ENCODE peak calls at places on chromosomes 7 and 10, in four cellular contexts. One of them, this sample, is unnamed.
A peak's percentile ranks its signal among the peaks of the same experiment; 100 is the strongest.

GRCh38 chr10:72098301-72099053 is 10.1 kb upstream of the SPOCK2 start:
- DNase-seq in CD8-positive, alpha-beta memory T cell: no peak
- DNase-seq in CD4-positive, CD25-positive, alpha-beta regulatory T cell: no peak
- DNase-seq in cardiac muscle cell: no peak
- DNase-seq in this sample: no peak

GRCh38 chr10:117539903-117540639 is 2.5 kb upstream of the EMX2 start:
- DNase-seq in CD8-positive, alpha-beta memory T cell: no peak
- DNase-seq in CD4-positive, CD25-positive, alpha-beta regulatory T cell: no peak
- DNase-seq in cardiac muscle cell: no peak
- DNase-seq in this sample: no peak

GRCh38 chr10:16965740-16966447 is 148.7 kb upstream of the RSU1 start:
- DNase-seq in CD8-positive, alpha-beta memory T cell: no peak
- DNase-seq in CD4-positive, CD25-positive, alpha-beta regulatory T cell: no peak
- DNase-seq in cardiac muscle cell: peak; percentile 36
- DNase-seq in this sample: no peak

GRCh38 chr10:112666070-112666469 is 219.1 kb downstream of the VTI1A start:
- DNase-seq in CD8-positive, alpha-beta memory T cell: no peak
- DNase-seq in CD4-positive, CD25-positive, alpha-beta regulatory T cell: no peak
- DNase-seq in cardiac muscle cell: peak; percentile 31
- DNase-seq in this sample: no peak

GRCh38 chr7:17046666-17047065 is 164.9 kb upstream of the AGR3 start:
- DNase-seq in CD8-positive, alpha-beta memory T cell: no peak
- DNase-seq in CD4-positive, CD25-positive, alpha-beta regulatory T cell: no peak
- DNase-seq in cardiac muscle cell: no peak
- DNase-seq in this sample: no peak

GRCh38 chr10:13105184-13105583 is 5.2 kb downstream of the OPTN start:
- DNase-seq in CD8-positive, alpha-beta memory T cell: no peak
- DNase-seq in CD4-positive, CD25-positive, alpha-beta regulatory T cell: no peak
- DNase-seq in cardiac muscle cell: no peak
- DNase-seq in this sample: no peak

GRCh38 chr10:22927661-22928403 is at the start of gene ARMC3:
- DNase-seq in CD8-positive, alpha-beta memory T cell: peak; percentile 73
- DNase-seq in CD4-positive, CD25-positive, alpha-beta regulatory T cell: peak; percentile 35
- DNase-seq in cardiac muscle cell: peak; percentile 83
- DNase-seq in this sample: peak; percentile 52

GRCh38 chr7:125820495-125820894 is 890.9 kb upstream of the POT1 start:
- DNase-seq in CD8-positive, alpha-beta memory T cell: no peak
- DNase-seq in CD4-positive, CD25-positive, alpha-beta regulatory T cell: no peak
- DNase-seq in cardiac muscle cell: no peak
- DNase-seq in this sample: no peak

GRCh38 chr7:128409435-128410091 is at the start of gene IMPDH1:
- DNase-seq in CD8-positive, alpha-beta memory T cell: peak; percentile 82
- DNase-seq in CD4-positive, CD25-positive, alpha-beta regulatory T cell: peak; percentile 85
- DNase-seq in cardiac muscle cell: peak; percentile 86
- DNase-seq in this sample: peak; percentile 81

GRCh38 chr7:102872460-102872859 is 40.3 kb upstream of the LRRC17 start:
- DNase-seq in CD8-positive, alpha-beta memory T cell: no peak
- DNase-seq in CD4-positive, CD25-positive, alpha-beta regulatory T cell: no peak
- DNase-seq in cardiac muscle cell: no peak
- DNase-seq in this sample: no peak

GRCh38 chr10:97584060-97584797 is at the start of gene HOGA1:
- DNase-seq in CD8-positive, alpha-beta memory T cell: no peak
- DNase-seq in CD4-positive, CD25-positive, alpha-beta regulatory T cell: no peak
- DNase-seq in cardiac muscle cell: peak; percentile 61
- DNase-seq in this sample: no peak

GRCh38 chr7:102119213-102119651 is 167.4 kb upstream of the SH2B2 start:
- DNase-seq in CD8-positive, alpha-beta memory T cell: no peak
- DNase-seq in CD4-positive, CD25-positive, alpha-beta regulatory T cell: no peak
- DNase-seq in cardiac muscle cell: no peak
- DNase-seq in this sample: no peak

GRCh38 chr10:13945760-13946460 is 359.1 kb downstream of the PRPF18 start:
- DNase-seq in CD8-positive, alpha-beta memory T cell: no peak
- DNase-seq in CD4-positive, CD25-positive, alpha-beta regulatory T cell: no peak
- DNase-seq in cardiac muscle cell: no peak
- DNase-seq in this sample: no peak

GRCh38 chr7:106823631-106824030 is 41.5 kb upstream of the PIK3CG start:
- DNase-seq in CD8-positive, alpha-beta memory T cell: no peak
- DNase-seq in CD4-positive, CD25-positive, alpha-beta regulatory T cell: no peak
- DNase-seq in cardiac muscle cell: no peak
- DNase-seq in this sample: no peak

GRCh38 chr7:156096806-156097538 is 284.7 kb upstream of the SHH start:
- DNase-seq in CD8-positive, alpha-beta memory T cell: no peak
- DNase-seq in CD4-positive, CD25-positive, alpha-beta regulatory T cell: no peak
- DNase-seq in cardiac muscle cell: no peak
- DNase-seq in this sample: no peak

GRCh38 chr7:12553421-12553820 is 17.1 kb upstream of the SCIN start:
- DNase-seq in CD8-positive, alpha-beta memory T cell: no peak
- DNase-seq in CD4-positive, CD25-positive, alpha-beta regulatory T cell: no peak
- DNase-seq in cardiac muscle cell: no peak
- DNase-seq in this sample: no peak

GRCh38 chr7:44283381-44284211 is 41.8 kb downstream of the CAMK2B start:
- DNase-seq in CD8-positive, alpha-beta memory T cell: no peak
- DNase-seq in CD4-positive, CD25-positive, alpha-beta regulatory T cell: no peak
- DNase-seq in cardiac muscle cell: no peak
- DNase-seq in this sample: no peak

GRCh38 chr7:55254242-55254595 is 110.9 kb upstream of the LANCL2 start:
- DNase-seq in CD8-positive, alpha-beta memory T cell: no peak
- DNase-seq in CD4-positive, CD25-positive, alpha-beta regulatory T cell: no peak
- DNase-seq in cardiac muscle cell: no peak
- DNase-seq in this sample: no peak

GRCh38 chr10:5896765-5897340 is 6.8 kb downstream of the FBH1 start:
- DNase-seq in CD8-positive, alpha-beta memory T cell: no peak
- DNase-seq in CD4-positive, CD25-positive, alpha-beta regulatory T cell: no peak
- DNase-seq in cardiac muscle cell: no peak
- DNase-seq in this sample: no peak
- H3K4me1 ChIP-seq in CD8-positive, alpha-beta memory T cell: peaks cover 32% of the 10 kb centered on the region
- H3K4me1 ChIP-seq in CD4-positive, CD25-positive, alpha-beta regulatory T cell: peaks cover 55% of the 10 kb centered on the region
- H3K4me1 ChIP-seq in cardiac muscle cell: peaks cover 60% of the 10 kb centered on the region
- H3K4me1 ChIP-seq in this sample: no peaks in the 10 kb centered on the region

GRCh38 chr10:129790710-129791446 is 173.2 kb downstream of the EBF3 start:
- DNase-seq in CD8-positive, alpha-beta memory T cell: no peak
- DNase-seq in CD4-positive, CD25-positive, alpha-beta regulatory T cell: no peak
- DNase-seq in cardiac muscle cell: no peak
- DNase-seq in this sample: no peak

GRCh38 chr10:129792864-129793263 is 171.2 kb downstream of the EBF3 start:
- DNase-seq in CD8-positive, alpha-beta memory T cell: no peak
- DNase-seq in CD4-positive, CD25-positive, alpha-beta regulatory T cell: no peak
- DNase-seq in cardiac muscle cell: no peak
- DNase-seq in this sample: no peak

GRCh38 chr10:129793479-129793878 is 170.6 kb downstream of the EBF3 start:
- DNase-seq in CD8-positive, alpha-beta memory T cell: no peak
- DNase-seq in CD4-positive, CD25-positive, alpha-beta regulatory T cell: no peak
- DNase-seq in cardiac muscle cell: no peak
- DNase-seq in this sample: no peak

GRCh38 chr10:129796611-129797420 is 167.3 kb downstream of the EBF3 start:
- DNase-seq in CD8-positive, alpha-beta memory T cell: no peak
- DNase-seq in CD4-positive, CD25-positive, alpha-beta regulatory T cell: no peak
- DNase-seq in cardiac muscle cell: no peak
- DNase-seq in this sample: no peak

GRCh38 chr10:129794056-129794455 is 170.0 kb downstream of the EBF3 start:
- DNase-seq in CD8-positive, alpha-beta memory T cell: no peak
- DNase-seq in CD4-positive, CD25-positive, alpha-beta regulatory T cell: no peak
- DNase-seq in cardiac muscle cell: no peak
- DNase-seq in this sample: no peak
- H3K9me3 ChIP-seq in CD8-positive, alpha-beta memory T cell: no peaks in the 10 kb centered on the region
- H3K9me3 ChIP-seq in CD4-positive, CD25-positive, alpha-beta regulatory T cell: no peaks in the 10 kb centered on the region
- H3K9me3 ChIP-seq in cardiac muscle cell: no peaks in the 10 kb centered on the region
- H3K9me3 ChIP-seq in this sample: peaks cover 7% of the 10 kb centered on the region

DNA sequence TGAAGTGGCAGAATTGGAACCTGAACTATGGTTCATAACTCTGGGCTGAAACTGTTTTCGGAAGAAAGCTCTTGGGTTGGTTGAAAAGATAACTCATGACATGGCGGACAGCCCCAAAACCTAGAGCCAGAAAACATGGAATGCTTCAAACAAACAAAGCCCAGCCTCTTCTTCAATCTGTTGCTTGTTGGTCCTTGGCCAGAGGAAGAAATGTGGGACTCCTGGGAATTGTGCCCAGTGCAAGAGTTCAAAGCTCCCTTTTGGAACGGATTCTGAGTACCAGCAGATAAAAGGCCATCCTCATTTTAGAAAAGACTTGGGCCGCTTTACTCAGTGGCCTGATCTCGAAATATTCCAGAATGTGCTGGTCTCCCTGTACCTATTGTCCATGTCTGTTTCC is 52.8 kb upstream of the CACNB2 start:
- DNase-seq in CD8-positive, alpha-beta memory T cell: no peak
- DNase-seq in CD4-positive, CD25-positive, alpha-beta regulatory T cell: no peak
- DNase-seq in cardiac muscle cell: no peak
- DNase-seq in this sample: no peak
- H3K4me1 ChIP-seq in CD8-positive, alpha-beta memory T cell: no peaks in the 10 kb centered on the region
- H3K4me1 ChIP-seq in CD4-positive, CD25-positive, alpha-beta regulatory T cell: no peaks in the 10 kb centered on the region
- H3K4me1 ChIP-seq in cardiac muscle cell: no peaks in the 10 kb centered on the region
- H3K4me1 ChIP-seq in this sample: no peaks in the 10 kb centered on the region

GRCh38 chr7:158102897-158103296 is 484.7 kb downstream of the PTPRN2 start:
- DNase-seq in CD8-positive, alpha-beta memory T cell: no peak
- DNase-seq in CD4-positive, CD25-positive, alpha-beta regulatory T cell: no peak
- DNase-seq in cardiac muscle cell: no peak
- DNase-seq in this sample: no peak
- H3K9me3 ChIP-seq in CD8-positive, alpha-beta memory T cell: no peaks in the 10 kb centered on the region
- H3K9me3 ChIP-seq in CD4-positive, CD25-positive, alpha-beta regulatory T cell: no peaks in the 10 kb centered on the region
- H3K9me3 ChIP-seq in cardiac muscle cell: no peaks in the 10 kb centered on the region
- H3K9me3 ChIP-seq in this sample: no peaks in the 10 kb centered on the region

DNA sequence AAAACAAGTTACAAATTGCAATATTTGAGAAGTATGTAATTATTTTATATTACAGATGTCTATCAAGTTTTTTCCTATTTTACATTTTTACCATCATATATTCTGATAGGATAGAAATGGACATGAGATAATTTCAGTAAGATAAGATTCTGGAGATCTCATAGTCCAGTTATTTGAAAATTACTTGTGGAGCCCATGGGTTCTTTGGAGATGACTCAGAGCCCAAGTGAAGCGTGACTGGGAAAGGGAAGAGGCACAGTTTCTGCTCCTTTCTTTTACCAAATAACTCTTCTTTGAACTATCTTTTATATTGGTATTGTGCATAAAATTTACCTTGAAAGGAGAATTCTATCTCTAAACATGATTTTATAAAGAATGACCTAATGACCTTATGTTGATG is 2.4 kb downstream of the CD36 start:
- DNase-seq in CD8-positive, alpha-beta memory T cell: no peak
- DNase-seq in CD4-positive, CD25-positive, alpha-beta regulatory T cell: no peak
- DNase-seq in cardiac muscle cell: no peak
- DNase-seq in this sample: no peak
- H3K4me1 ChIP-seq in CD8-positive, alpha-beta memory T cell: no peaks in the 10 kb centered on the region
- H3K4me1 ChIP-seq in CD4-positive, CD25-positive, alpha-beta regulatory T cell: no peaks in the 10 kb centered on the region
- H3K4me1 ChIP-seq in cardiac muscle cell: peaks cover 15% of the 10 kb centered on the region
- H3K4me1 ChIP-seq in this sample: no peaks in the 10 kb centered on the region

GRCh38 chr7:4177001-4177400 is 505.1 kb upstream of the FOXK1 start:
- DNase-seq in CD8-positive, alpha-beta memory T cell: no peak
- DNase-seq in CD4-positive, CD25-positive, alpha-beta regulatory T cell: no peak
- DNase-seq in cardiac muscle cell: no peak
- DNase-seq in this sample: no peak
- H3K9me3 ChIP-seq in CD8-positive, alpha-beta memory T cell: no peaks in the 10 kb centered on the region
- H3K9me3 ChIP-seq in CD4-positive, CD25-positive, alpha-beta regulatory T cell: no peaks in the 10 kb centered on the region
- H3K9me3 ChIP-seq in cardiac muscle cell: no peaks in the 10 kb centered on the region
- H3K9me3 ChIP-seq in this sample: no peaks in the 10 kb centered on the region

GRCh38 chr7:110891197-110891596 is 199.7 kb upstream of the LRRN3 start:
- DNase-seq in CD8-positive, alpha-beta memory T cell: no peak
- DNase-seq in CD4-positive, CD25-positive, alpha-beta regulatory T cell: no peak
- DNase-seq in cardiac muscle cell: no peak
- DNase-seq in this sample: no peak

GRCh38 chr7:110894111-110894510 is 196.8 kb upstream of the LRRN3 start:
- DNase-seq in CD8-positive, alpha-beta memory T cell: no peak
- DNase-seq in CD4-positive, CD25-positive, alpha-beta regulatory T cell: no peak
- DNase-seq in cardiac muscle cell: no peak
- DNase-seq in this sample: no peak

DNA sequence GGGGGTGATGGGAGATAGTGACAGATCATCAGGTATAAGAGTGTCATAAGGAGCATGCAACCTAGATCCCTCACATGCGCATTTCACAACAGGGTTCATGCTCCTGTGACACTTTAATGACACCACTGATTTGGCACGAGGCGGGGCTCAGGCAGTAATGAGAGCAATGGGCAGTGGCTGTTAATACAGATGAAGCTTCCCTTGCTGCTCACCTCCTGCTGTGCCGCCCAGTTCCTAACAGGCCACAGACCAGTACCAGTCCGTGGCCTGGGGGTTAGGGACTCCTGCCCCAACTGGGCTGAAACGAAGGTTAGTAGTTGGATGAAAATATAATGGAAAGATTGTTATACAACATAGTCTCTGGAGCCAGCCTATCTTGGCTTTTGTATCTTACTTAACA is 201.6 kb upstream of the LRRN3 start:
- DNase-seq in CD8-positive, alpha-beta memory T cell: no peak
- DNase-seq in CD4-positive, CD25-positive, alpha-beta regulatory T cell: no peak
- DNase-seq in cardiac muscle cell: no peak
- DNase-seq in this sample: no peak
- H3K4me1 ChIP-seq in CD8-positive, alpha-beta memory T cell: no peaks in the 10 kb centered on the region
- H3K4me1 ChIP-seq in CD4-positive, CD25-positive, alpha-beta regulatory T cell: no peaks in the 10 kb centered on the region
- H3K4me1 ChIP-seq in cardiac muscle cell: peaks cover 5% of the 10 kb centered on the region
- H3K4me1 ChIP-seq in this sample: no peaks in the 10 kb centered on the region

DNA sequence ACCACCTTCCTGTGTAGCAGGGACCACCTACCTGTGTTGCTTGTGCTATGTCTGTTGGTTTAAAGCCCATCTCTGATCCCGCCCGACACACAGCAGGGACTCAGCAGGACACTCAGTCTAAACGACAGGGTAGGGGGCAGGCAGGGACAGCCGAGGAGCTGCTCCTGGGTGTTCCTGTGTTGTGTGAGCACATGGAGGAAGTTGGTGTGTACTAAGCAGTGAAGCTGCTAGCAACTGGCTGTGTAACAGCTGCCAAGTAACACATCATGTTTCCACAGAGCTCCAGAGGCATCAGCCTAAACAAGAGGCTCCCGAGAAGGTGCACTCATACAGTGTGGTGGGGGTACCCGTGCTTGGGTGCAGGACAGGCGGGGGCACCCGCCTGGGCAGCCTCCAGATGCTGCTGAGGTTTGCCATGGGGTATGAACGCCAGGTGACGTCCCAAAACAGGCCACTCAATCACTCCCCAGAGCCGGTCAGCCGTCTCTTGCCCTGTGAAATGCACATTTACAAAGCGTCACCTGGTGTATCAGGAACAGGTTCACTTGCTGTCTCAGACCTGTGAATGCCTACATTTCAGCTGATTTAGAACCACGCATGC is 59.6 kb downstream of the PTPRN2 start:
- DNase-seq in CD8-positive, alpha-beta memory T cell: no peak
- DNase-seq in CD4-positive, CD25-positive, alpha-beta regulatory T cell: no peak
- DNase-seq in cardiac muscle cell: no peak
- DNase-seq in this sample: no peak
- H3K9me3 ChIP-seq in CD8-positive, alpha-beta memory T cell: no peaks in the 10 kb centered on the region
- H3K9me3 ChIP-seq in CD4-positive, CD25-positive, alpha-beta regulatory T cell: no peaks in the 10 kb centered on the region
- H3K9me3 ChIP-seq in cardiac muscle cell: no peaks in the 10 kb centered on the region
- H3K9me3 ChIP-seq in this sample: no peaks in the 10 kb centered on the region

DNA sequence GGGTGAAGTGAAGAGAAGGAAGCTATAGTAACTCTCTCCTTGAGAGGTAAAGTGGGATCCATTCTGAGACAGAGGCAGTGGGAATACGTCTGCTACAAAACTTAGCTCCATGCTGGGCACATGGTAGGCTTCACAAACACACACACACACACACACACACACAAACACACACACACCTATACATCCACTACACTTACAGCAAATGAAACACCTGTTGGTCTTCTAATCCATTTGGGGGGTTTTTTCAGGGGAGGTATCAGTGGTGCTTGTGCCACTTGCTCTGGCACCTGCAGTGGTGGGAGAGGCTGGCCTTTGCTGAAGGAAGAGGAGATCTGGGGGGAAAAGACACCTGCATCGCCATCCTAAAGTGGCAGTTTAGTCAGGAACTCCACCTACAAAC is 14.5 kb downstream of the SEC31B start:
- DNase-seq in CD8-positive, alpha-beta memory T cell: no peak
- DNase-seq in CD4-positive, CD25-positive, alpha-beta regulatory T cell: no peak
- DNase-seq in cardiac muscle cell: no peak
- DNase-seq in this sample: no peak
- H3K4me1 ChIP-seq in CD8-positive, alpha-beta memory T cell: peaks cover 30% of the 10 kb centered on the region
- H3K4me1 ChIP-seq in CD4-positive, CD25-positive, alpha-beta regulatory T cell: peaks cover 32% of the 10 kb centered on the region
- H3K4me1 ChIP-seq in cardiac muscle cell: peaks cover 10% of the 10 kb centered on the region
- H3K4me1 ChIP-seq in this sample: peaks cover 20% of the 10 kb centered on the region

This sample was measured in effector memory CD4-positive, alpha-beta T cell.